ENCODE peak calls at places on chromosome 11, in seven cellular contexts. M, T, A, W, F, I and S are unnamed samples. For H3K4me1, the result is how much of the 10 kb centered on the place peaks cover.

GRCh38 chr11:69654660-69655478 is 13.9 kb downstream of the CCND1 start:
- DNase-seq in I (peak), F (peak), A (peak), W (no peak), M (peak), T (no peak), S (no peak)

GRCh38 chr11:72972541-72973128 is 158.4 kb downstream of the ATG16L2 start:
- DNase-seq in T (no peak), F (peak), M (no peak), I (no peak), W (no peak), A (peak), S (peak)

GRCh38 chr11:33668468-33668825 is 32.2 kb downstream of the C11orf91 start:
- DNase-seq in T (no peak), I (no peak), W (no peak), F (no peak), M (no peak), A (no peak), S (no peak)

GRCh38 chr11:78082146-78082545 is 2.5 kb upstream of the NDUFC2 start:
- DNase-seq in W (no peak), T (no peak), I (no peak), A (no peak), F (no peak), M (no peak), S (no peak)

GRCh38 chr11:2770556-2771301 is 70.9 kb upstream of the KCNQ1OT1 start:
- DNase-seq in A (no peak), I (peak), T (no peak), F (no peak), W (no peak), M (peak), S (no peak)

GRCh38 chr11:102521121-102521520 is 9.4 kb downstream of the MMP7 start:
- DNase-seq in T (no peak), W (no peak), F (no peak), M (no peak), A (no peak), I (no peak), S (no peak)

GRCh38 chr11:74338963-74339362 is 27.5 kb upstream of the P4HA3 start:
- DNase-seq in W (no peak), I (no peak), A (no peak), F (no peak), M (no peak), T (no peak), S (no peak)

GRCh38 chr11:117191680-117192400 is 7.3 kb upstream of the TAGLN start:
- DNase-seq in I (no peak), F (no peak), A (no peak), W (no peak), M (no peak), T (no peak), S (no peak)

GRCh38 chr11:94305146-94305545 is 766 bp downstream of the IZUMO1R start:
- DNase-seq in M (no peak), A (peak), W (peak), T (no peak), F (no peak), I (no peak), S (peak)

GRCh38 chr11:8313504-8314090 is 49.9 kb upstream of the LMO1 start:
- DNase-seq in I (no peak), F (no peak), T (no peak), M (no peak), W (no peak), A (no peak), S (no peak)

GRCh38 chr11:103619480-103619879 is 417.0 kb upstream of the DDI1 start:
- DNase-seq in W (no peak), A (no peak), I (no peak), M (no peak), T (no peak), F (no peak), S (no peak)

GRCh38 chr11:118157186-118157895 is 4.7 kb upstream of the SCN4B start:
- DNase-seq in F (no peak), M (no peak), T (no peak), I (no peak), W (no peak), A (no peak), S (no peak)

DNA sequence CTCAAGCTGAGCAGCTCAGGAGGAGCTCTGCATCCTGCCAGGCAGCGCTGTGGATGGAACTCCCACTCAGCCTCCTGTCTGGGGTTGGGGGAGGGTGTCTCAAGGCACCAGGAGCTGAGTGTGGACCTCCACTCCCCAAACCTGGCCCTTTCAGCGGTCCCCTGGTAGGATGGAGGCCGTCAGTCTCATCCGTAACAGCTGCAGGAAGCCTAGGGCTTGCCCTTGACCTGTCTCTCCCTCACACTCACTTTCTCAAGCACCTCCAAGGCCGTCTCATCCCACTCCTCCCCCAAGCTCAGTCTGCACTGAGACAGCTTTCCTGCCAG is 341.7 kb upstream of the B3GAT1 start:
- DNase-seq in A (no peak), F (no peak), W (no peak), M (no peak), I (no peak), T (no peak), S (no peak)
- H3K23ac ChIP-seq in A (no peak), F (no peak), W (no peak), M (no peak), I (no peak), T (no peak), S (no peak)

DNA sequence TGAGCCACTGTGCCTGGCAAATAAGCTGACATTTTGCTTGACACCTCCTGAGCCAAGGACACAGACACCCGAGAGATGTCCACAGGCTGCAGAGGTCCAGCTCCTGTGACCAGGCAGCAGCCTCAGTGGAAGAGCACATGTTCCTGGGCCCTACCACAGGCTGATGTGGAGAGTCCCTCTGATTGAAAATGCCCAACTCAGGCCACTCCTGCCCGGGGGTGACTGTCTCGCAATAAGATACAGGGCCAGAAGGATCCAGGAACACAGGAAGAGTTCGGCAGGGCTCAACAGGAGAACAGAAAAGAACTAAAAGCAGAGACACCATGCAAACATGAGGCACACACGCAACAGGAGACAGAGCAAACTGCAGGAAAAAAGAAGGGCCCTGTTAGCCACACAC is 28.4 kb upstream of the MALAT1 start:
- DNase-seq in I (no peak), T (no peak), A (no peak), W (no peak), M (no peak), F (peak), S (no peak)
- H3K4me1 ChIP-seq in I (under half), T (under half), A (under half), W (under half), M (under half), F (under half), S (under half)

GRCh38 chr11:27380796-27381195 is 17.8 kb upstream of the CCDC34 start:
- DNase-seq in F (no peak), A (no peak), W (no peak), T (no peak), I (no peak), M (no peak), S (peak)
- H3K9ac ChIP-seq in F (no peak), A (no peak), W (no peak), T (no peak), I (no peak), M (no peak), S (no peak)

GRCh38 chr11:45238724-45239123 is 47.4 kb downstream of the SYT13 start:
- DNase-seq in W (no peak), F (peak), T (no peak), A (peak), I (no peak), M (no peak), S (peak)

GRCh38 chr11:45234306-45235006 is 51.7 kb downstream of the SYT13 start:
- DNase-seq in M (no peak), W (no peak), T (no peak), I (no peak), A (no peak), F (no peak), S (no peak)

GRCh38 chr11:45233804-45234170 is 52.4 kb downstream of the SYT13 start:
- DNase-seq in M (no peak), I (no peak), W (no peak), T (no peak), A (no peak), F (no peak), S (no peak)

GRCh38 chr11:45239733-45240132 is 46.4 kb downstream of the SYT13 start:
- DNase-seq in W (no peak), F (no peak), T (no peak), A (no peak), M (no peak), I (no peak), S (no peak)

DNA sequence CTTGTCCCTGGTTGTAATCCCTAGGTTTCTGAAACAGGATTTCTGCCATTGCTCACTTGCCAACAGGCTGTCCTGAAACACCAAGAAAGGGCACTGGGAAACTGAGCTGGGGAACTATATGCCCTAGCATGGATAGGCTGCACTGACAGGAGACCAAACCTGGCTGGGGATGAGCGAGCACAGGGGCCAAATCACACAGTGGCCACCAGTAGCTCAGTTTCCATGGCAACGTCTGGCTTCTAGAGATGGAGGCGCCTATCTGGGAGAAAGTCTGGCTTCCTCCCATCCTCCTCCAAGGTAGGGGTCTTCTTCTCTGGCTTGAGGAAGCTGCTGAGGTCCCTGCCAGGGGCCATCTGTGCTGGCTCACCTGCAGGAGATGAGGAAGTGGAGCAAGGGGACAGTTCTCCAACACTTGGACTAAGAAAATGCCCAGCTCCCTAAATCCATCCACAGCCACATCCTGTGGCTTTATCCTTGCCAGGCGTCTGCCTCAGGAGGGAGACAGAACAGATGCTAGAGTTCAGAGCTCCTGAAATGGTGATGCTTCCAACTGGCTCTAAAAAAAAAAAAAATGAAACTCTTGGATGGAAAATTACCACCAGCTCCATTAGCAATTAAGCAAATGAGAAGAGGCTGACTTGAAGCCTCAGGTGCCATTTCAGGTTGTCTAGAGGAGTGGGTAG is 48.3 kb downstream of the SYT13 start:
- DNase-seq in F (no peak), T (no peak), A (no peak), W (no peak), I (no peak), M (no peak), S (no peak)
- H3K23ac ChIP-seq in F (no peak), T (no peak), A (no peak), W (no peak), I (no peak), M (no peak), S (no peak)

GRCh38 chr11:122776546-122776945 is 61.8 kb upstream of the CRTAM start:
- DNase-seq in T (no peak), A (no peak), I (no peak), W (no peak), M (no peak), F (no peak), S (no peak)
- H3K4me1 ChIP-seq in T (under half), A (under half), I (under half), W (under half), M (under half), F (under half), S (under half)

GRCh38 chr11:59079089-59079488 is 7.0 kb upstream of the GLYATL1B start:
- DNase-seq in W (no peak), F (no peak), M (no peak), T (no peak), A (no peak), I (no peak), S (no peak)

GRCh38 chr11:59078435-59078834 is 7.7 kb upstream of the GLYATL1B start:
- DNase-seq in M (no peak), I (no peak), A (no peak), T (no peak), W (no peak), F (no peak), S (no peak)

DNA sequence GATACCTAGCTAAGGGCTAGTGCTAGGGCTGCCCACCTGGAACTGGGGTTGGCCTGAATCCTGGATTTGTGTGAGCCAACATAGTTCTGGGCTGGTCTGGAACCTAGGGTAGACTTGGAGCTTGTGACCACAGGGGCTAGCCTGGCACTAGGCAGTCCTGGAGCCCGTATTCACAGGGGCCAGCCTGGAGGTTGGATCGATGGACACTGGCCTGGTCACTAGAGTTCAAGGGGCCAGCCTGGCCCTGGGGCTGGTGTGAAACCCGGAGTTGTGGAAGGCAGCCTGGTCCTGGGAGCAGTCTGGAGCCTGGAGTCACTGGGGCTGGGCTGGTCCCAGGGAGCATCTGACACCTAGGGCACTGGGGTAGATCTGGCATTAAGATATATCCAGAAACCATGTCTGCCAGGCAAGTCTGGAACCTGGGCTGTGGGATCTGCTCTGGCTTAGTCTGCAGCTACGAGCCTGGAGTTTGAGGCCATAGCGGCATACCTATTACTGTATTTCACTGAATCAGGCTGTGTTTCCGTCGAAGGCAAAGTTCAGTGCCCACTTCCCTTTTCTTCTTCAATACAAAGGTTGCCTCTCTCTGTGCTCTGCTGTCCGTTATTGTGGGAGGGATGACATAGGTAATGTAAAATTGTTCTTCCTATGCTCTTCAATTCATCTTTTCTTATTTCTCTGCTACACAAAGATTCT is 9.1 kb upstream of the GLYATL1B start:
- DNase-seq in M (no peak), W (no peak), I (no peak), A (no peak), F (no peak), T (no peak), S (no peak)
- H3K9ac ChIP-seq in M (no peak), W (no peak), I (no peak), A (no peak), F (no peak), T (no peak), S (no peak)

DNA sequence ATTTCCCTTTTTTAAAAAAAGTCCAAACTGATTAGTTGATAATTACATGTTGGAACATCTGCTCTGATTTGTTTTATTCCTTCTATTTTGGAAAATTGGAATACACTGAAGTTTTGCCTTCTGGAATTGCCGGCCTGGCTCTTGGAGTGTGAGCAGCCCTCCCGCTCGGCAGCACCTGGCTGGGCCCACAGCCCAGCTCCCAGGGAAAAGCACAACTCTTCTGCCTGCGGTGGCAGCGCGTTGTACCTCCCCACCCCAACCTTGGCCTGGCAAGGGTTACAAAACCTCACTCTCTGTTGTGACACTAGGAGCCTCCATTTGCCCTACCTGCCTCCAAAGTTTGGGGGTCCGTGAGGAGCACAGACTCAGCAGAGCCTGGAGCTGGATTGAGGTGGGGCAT is 143.7 kb downstream of the NXPE2 start:
- DNase-seq in F (no peak), W (no peak), A (no peak), M (no peak), I (no peak), T (no peak), S (no peak)
- H3K23ac ChIP-seq in F (no peak), W (no peak), A (no peak), M (no peak), I (no peak), T (no peak), S (no peak)